ENCODE peak calls at places on chromosomes 12 and 14, in four cellular contexts. One of them, this sample, is unnamed.
A peak's percentile ranks its signal among the peaks of the same experiment; 100 is the strongest.

GRCh38 chr14:23492618-23493272 is 23.2 kb downstream of the NGDN start:
- DNase-seq in GM23338: no peak
- DNase-seq in WTC11: no peak
- DNase-seq in activated B cell treated with CpG ODN at 0.5 μM for 24 hours: no peak
- DNase-seq in this sample: no peak

GRCh38 chr12:12349711-12350665 is at the start of gene MANSC1:
- DNase-seq in GM23338: peak; percentile 86
- DNase-seq in WTC11: peak; percentile 71
- DNase-seq in activated B cell treated with CpG ODN at 0.5 μM for 24 hours: peak; percentile 38
- DNase-seq in this sample: peak; percentile 59

GRCh38 chr12:65634626-65635331 is 189.5 kb upstream of the HMGA2 start:
- DNase-seq in GM23338: no peak
- DNase-seq in WTC11: no peak
- DNase-seq in activated B cell treated with CpG ODN at 0.5 μM for 24 hours: no peak
- DNase-seq in this sample: no peak

GRCh38 chr14:96038558-96038919 is 623 bp upstream of the C14orf132 start:
- DNase-seq in GM23338: peak; percentile 46
- DNase-seq in WTC11: no peak
- DNase-seq in activated B cell treated with CpG ODN at 0.5 μM for 24 hours: no peak
- DNase-seq in this sample: no peak

GRCh38 chr14:44027397-44027796 is 479.7 kb downstream of the FSCB start:
- DNase-seq in GM23338: no peak
- DNase-seq in WTC11: no peak
- DNase-seq in activated B cell treated with CpG ODN at 0.5 μM for 24 hours: no peak
- DNase-seq in this sample: no peak

GRCh38 chr12:99087278-99087677 is 442.2 kb downstream of the APAF1 start:
- DNase-seq in GM23338: peak; percentile 67
- DNase-seq in WTC11: no peak
- DNase-seq in activated B cell treated with CpG ODN at 0.5 μM for 24 hours: no peak
- DNase-seq in this sample: no peak

GRCh38 chr14:23162800-23163199 is 20.7 kb downstream of the SLC7A8 start:
- DNase-seq in GM23338: no peak
- DNase-seq in WTC11: no peak
- DNase-seq in activated B cell treated with CpG ODN at 0.5 μM for 24 hours: no peak
- DNase-seq in this sample: no peak

GRCh38 chr14:99524804-99525698 is 43.8 kb downstream of the CCNK start:
- DNase-seq in GM23338: peak; percentile 65
- DNase-seq in WTC11: no peak
- DNase-seq in activated B cell treated with CpG ODN at 0.5 μM for 24 hours: no peak
- DNase-seq in this sample: no peak

GRCh38 chr14:102500724-102501123 is 8.9 kb downstream of the ANKRD9 start:
- DNase-seq in GM23338: no peak
- DNase-seq in WTC11: no peak
- DNase-seq in activated B cell treated with CpG ODN at 0.5 μM for 24 hours: no peak
- DNase-seq in this sample: no peak

GRCh38 chr14:35385042-35385839 is 19.3 kb downstream of the NFKBIA start:
- DNase-seq in GM23338: no peak
- DNase-seq in WTC11: no peak
- DNase-seq in activated B cell treated with CpG ODN at 0.5 μM for 24 hours: no peak
- DNase-seq in this sample: no peak

GRCh38 chr14:51860836-51861583 is 598 bp downstream of the GNG2 start:
- DNase-seq in GM23338: no peak
- DNase-seq in WTC11: no peak
- DNase-seq in activated B cell treated with CpG ODN at 0.5 μM for 24 hours: no peak
- DNase-seq in this sample: no peak

GRCh38 chr12:45216297-45216982 is 545 bp downstream of the ANO6 start:
- DNase-seq in GM23338: peak; percentile 84
- DNase-seq in WTC11: peak; percentile 62
- DNase-seq in activated B cell treated with CpG ODN at 0.5 μM for 24 hours: peak; percentile 55
- DNase-seq in this sample: peak; percentile 71

GRCh38 chr12:14317362-14318146 is 47.9 kb upstream of the ATF7IP start:
- DNase-seq in GM23338: no peak
- DNase-seq in WTC11: no peak
- DNase-seq in activated B cell treated with CpG ODN at 0.5 μM for 24 hours: no peak
- DNase-seq in this sample: no peak

GRCh38 chr14:34766060-34766459 is 51.7 kb upstream of the CFL2 start:
- DNase-seq in GM23338: no peak
- DNase-seq in WTC11: no peak
- DNase-seq in activated B cell treated with CpG ODN at 0.5 μM for 24 hours: no peak
- DNase-seq in this sample: no peak

GRCh38 chr14:69629225-69630127 is 18.1 kb downstream of the SUSD6 start:
- DNase-seq in GM23338: no peak
- DNase-seq in WTC11: no peak
- DNase-seq in activated B cell treated with CpG ODN at 0.5 μM for 24 hours: no peak
- DNase-seq in this sample: peak; percentile 49

GRCh38 chr12:50961708-50962107 is 9.4 kb downstream of the HIGD1C start:
- DNase-seq in GM23338: no peak
- DNase-seq in WTC11: no peak
- DNase-seq in activated B cell treated with CpG ODN at 0.5 μM for 24 hours: no peak
- DNase-seq in this sample: no peak

GRCh38 chr12:112674539-112674938 is 117.0 kb upstream of the RPH3A start:
- DNase-seq in GM23338: no peak
- DNase-seq in WTC11: no peak
- DNase-seq in activated B cell treated with CpG ODN at 0.5 μM for 24 hours: no peak
- DNase-seq in this sample: no peak

GRCh38 chr12:97464241-97465011 is 1.8 kb downstream of the RMST start:
- DNase-seq in GM23338: peak; percentile 73
- DNase-seq in WTC11: peak; percentile 14
- DNase-seq in activated B cell treated with CpG ODN at 0.5 μM for 24 hours: no peak
- DNase-seq in this sample: no peak

GRCh38 chr12:120887253-120888043 is 16.7 kb downstream of the SPPL3 start:
- DNase-seq in GM23338: no peak
- DNase-seq in WTC11: no peak
- DNase-seq in activated B cell treated with CpG ODN at 0.5 μM for 24 hours: no peak
- DNase-seq in this sample: no peak

GRCh38 chr14:78401866-78402265 is 231.7 kb downstream of the NRXN3 start:
- DNase-seq in GM23338: no peak
- DNase-seq in WTC11: no peak
- DNase-seq in activated B cell treated with CpG ODN at 0.5 μM for 24 hours: no peak
- DNase-seq in this sample: no peak

GRCh38 chr12:12425616-12426015 is 68.7 kb downstream of the BORCS5 start:
- DNase-seq in GM23338: no peak
- DNase-seq in WTC11: no peak
- DNase-seq in activated B cell treated with CpG ODN at 0.5 μM for 24 hours: no peak
- DNase-seq in this sample: no peak

GRCh38 chr14:20610002-20610765 is 19.0 kb upstream of the RNASE12 start:
- DNase-seq in GM23338: peak; percentile 86
- DNase-seq in WTC11: peak; percentile 88
- DNase-seq in activated B cell treated with CpG ODN at 0.5 μM for 24 hours: peak; percentile 62
- DNase-seq in this sample: peak; percentile 56

DNA sequence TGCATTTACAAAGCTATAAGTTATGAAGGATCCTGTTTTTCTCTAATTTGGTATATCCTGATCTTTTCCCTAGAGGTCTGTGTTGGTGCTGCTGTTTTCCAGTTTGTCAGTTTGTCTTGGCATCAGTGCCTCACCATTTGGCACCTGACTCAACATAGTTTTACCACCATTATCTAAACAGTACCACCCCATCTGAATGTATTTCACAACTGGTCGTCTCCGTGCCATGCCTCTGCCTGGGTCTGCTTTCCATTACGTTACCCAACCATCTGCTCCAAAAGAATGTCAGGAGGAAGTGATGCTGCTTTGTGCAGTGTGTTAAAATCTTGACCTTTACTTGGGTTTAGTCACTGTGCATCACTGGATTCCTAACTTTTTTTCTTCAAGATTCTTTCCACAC is 129.3 kb upstream of the RASSF8 start:
- DNase-seq in GM23338: no peak
- DNase-seq in WTC11: no peak
- DNase-seq in activated B cell treated with CpG ODN at 0.5 μM for 24 hours: no peak
- DNase-seq in this sample: no peak
- TF ChIP-seq CTCF in GM23338: no peak
- TF ChIP-seq CTCF in WTC11: no peak
- TF ChIP-seq CTCF in activated B cell treated with CpG ODN at 0.5 μM for 24 hours: no peak
- TF ChIP-seq CTCF in this sample: no peak

GRCh38 chr12:6730169-6730568 is 6.3 kb downstream of the COPS7A start:
- DNase-seq in GM23338: peak; percentile 42
- DNase-seq in WTC11: no peak
- DNase-seq in activated B cell treated with CpG ODN at 0.5 μM for 24 hours: no peak
- DNase-seq in this sample: no peak
- TF ChIP-seq CTCF in GM23338: no peak
- TF ChIP-seq CTCF in WTC11: no peak
- TF ChIP-seq CTCF in activated B cell treated with CpG ODN at 0.5 μM for 24 hours: no peak
- TF ChIP-seq CTCF in this sample: no peak

GRCh38 chr12:130441771-130442760 is 104.4 kb downstream of the PIWIL1 start:
- DNase-seq in GM23338: no peak
- DNase-seq in WTC11: no peak
- DNase-seq in activated B cell treated with CpG ODN at 0.5 μM for 24 hours: no peak
- DNase-seq in this sample: no peak
- TF ChIP-seq CTCF in GM23338: no peak
- TF ChIP-seq CTCF in WTC11: no peak
- TF ChIP-seq CTCF in activated B cell treated with CpG ODN at 0.5 μM for 24 hours: no peak
- TF ChIP-seq CTCF in this sample: no peak

GRCh38 chr12:30840715-30841114 is 85.8 kb upstream of the TSPAN11 start:
- DNase-seq in GM23338: peak; percentile 72
- DNase-seq in WTC11: no peak
- DNase-seq in activated B cell treated with CpG ODN at 0.5 μM for 24 hours: no peak
- DNase-seq in this sample: no peak

GRCh38 chr12:30843211-30843610 is 83.3 kb upstream of the TSPAN11 start:
- DNase-seq in GM23338: no peak
- DNase-seq in WTC11: no peak
- DNase-seq in activated B cell treated with CpG ODN at 0.5 μM for 24 hours: no peak
- DNase-seq in this sample: no peak

GRCh38 chr12:30836656-30837445 is 82.1 kb upstream of the CAPRIN2 start:
- DNase-seq in GM23338: no peak
- DNase-seq in WTC11: no peak
- DNase-seq in activated B cell treated with CpG ODN at 0.5 μM for 24 hours: no peak
- DNase-seq in this sample: no peak

GRCh38 chr12:30837595-30837994 is 82.8 kb upstream of the CAPRIN2 start:
- DNase-seq in GM23338: no peak
- DNase-seq in WTC11: no peak
- DNase-seq in activated B cell treated with CpG ODN at 0.5 μM for 24 hours: no peak
- DNase-seq in this sample: no peak

DNA sequence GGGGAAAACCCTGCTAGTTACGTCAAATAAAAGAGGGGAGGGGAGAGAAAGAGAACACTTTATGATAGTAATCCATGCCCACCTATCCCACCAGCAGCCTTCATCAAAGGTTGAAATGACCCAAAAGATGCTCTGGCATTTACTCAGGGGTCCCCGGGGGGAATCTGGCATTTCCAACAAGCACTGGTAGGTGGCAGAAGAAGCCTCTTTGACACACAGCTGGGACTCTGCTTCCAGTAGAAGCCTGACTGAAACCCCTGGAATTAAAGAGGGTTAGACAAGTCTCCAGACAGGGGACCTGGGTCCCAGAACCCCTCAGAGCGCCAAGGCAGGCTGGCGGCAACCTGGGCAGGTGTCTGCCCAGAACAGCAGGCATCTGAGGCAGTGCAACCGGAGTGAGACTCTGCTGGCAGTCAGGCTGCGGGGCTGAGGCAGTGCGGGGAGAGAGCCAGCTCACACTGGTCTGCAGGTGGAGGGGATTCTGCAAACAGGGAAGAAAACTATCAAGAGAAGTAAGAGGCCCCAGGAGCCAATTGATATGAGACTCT is 85.0 kb upstream of the CAPRIN2 start:
- DNase-seq in GM23338: no peak
- DNase-seq in WTC11: no peak
- DNase-seq in activated B cell treated with CpG ODN at 0.5 μM for 24 hours: no peak
- DNase-seq in this sample: no peak
- TF ChIP-seq CTCF in GM23338: peak; percentile 18
- TF ChIP-seq CTCF in WTC11: no peak
- TF ChIP-seq CTCF in activated B cell treated with CpG ODN at 0.5 μM for 24 hours: no peak
- TF ChIP-seq CTCF in this sample: no peak

GRCh38 chr14:103613517-103613916 is 15.5 kb upstream of the KLC1 start:
- DNase-seq in GM23338: no peak
- DNase-seq in WTC11: no peak
- DNase-seq in activated B cell treated with CpG ODN at 0.5 μM for 24 hours: no peak
- DNase-seq in this sample: no peak
- TF ChIP-seq CTCF in GM23338: no peak
- TF ChIP-seq CTCF in WTC11: no peak
- TF ChIP-seq CTCF in activated B cell treated with CpG ODN at 0.5 μM for 24 hours: no peak
- TF ChIP-seq CTCF in this sample: no peak

GRCh38 chr14:105286759-105287144 is 14.0 kb downstream of the BRF1 start:
- DNase-seq in GM23338: no peak
- DNase-seq in WTC11: no peak
- DNase-seq in activated B cell treated with CpG ODN at 0.5 μM for 24 hours: no peak
- DNase-seq in this sample: peak; percentile 11

GRCh38 chr14:105294142-105294597 is 6.6 kb downstream of the BRF1 start:
- DNase-seq in GM23338: no peak
- DNase-seq in WTC11: no peak
- DNase-seq in activated B cell treated with CpG ODN at 0.5 μM for 24 hours: peak; percentile 46
- DNase-seq in this sample: no peak

GRCh38 chr14:105292810-105293711 is 7.7 kb downstream of the BRF1 start:
- DNase-seq in GM23338: no peak
- DNase-seq in WTC11: no peak
- DNase-seq in activated B cell treated with CpG ODN at 0.5 μM for 24 hours: no peak
- DNase-seq in this sample: no peak

GRCh38 chr14:105287249-105288102 is 13.3 kb downstream of the BRF1 start:
- DNase-seq in GM23338: peak; percentile 43
- DNase-seq in WTC11: no peak
- DNase-seq in activated B cell treated with CpG ODN at 0.5 μM for 24 hours: no peak
- DNase-seq in this sample: no peak

DNA sequence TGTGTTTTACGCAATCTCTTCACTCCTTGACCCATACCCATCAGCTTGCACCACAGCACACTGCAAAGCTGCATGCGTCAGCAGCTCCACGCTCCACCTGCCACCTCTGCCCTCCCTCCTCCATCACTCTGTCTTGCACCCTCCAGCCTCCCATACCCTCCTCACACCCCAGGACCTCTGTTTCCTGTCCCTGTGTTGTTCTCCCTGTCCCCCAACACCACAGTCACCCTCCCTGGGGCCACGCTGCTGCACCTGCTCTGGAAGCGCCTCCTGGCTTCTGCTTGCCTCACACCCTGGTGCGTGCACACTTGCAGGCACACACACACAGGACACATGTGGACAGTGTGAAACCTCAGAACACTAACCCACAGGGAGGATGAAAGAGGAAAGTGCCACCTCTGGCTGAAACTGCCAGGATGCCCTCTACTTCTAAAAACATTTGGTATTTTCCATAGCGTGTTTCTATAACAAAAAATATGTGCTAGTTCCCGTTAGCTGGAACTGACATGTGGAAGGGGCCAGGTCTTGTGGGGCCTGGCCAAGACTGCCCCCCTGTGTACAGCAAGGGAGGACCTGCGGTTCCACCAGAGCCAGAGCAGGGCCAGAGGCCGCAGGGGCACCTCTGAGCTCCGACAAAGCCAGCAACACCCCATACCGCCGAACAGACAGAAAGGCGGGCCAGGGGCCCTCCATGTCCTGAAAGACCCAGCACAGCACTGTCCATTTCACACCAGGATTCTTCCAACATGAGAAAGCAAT is 10.0 kb downstream of the BRF1 start:
- DNase-seq in GM23338: peak; percentile 42
- DNase-seq in WTC11: no peak
- DNase-seq in activated B cell treated with CpG ODN at 0.5 μM for 24 hours: no peak
- DNase-seq in this sample: no peak
- TF ChIP-seq CTCF in GM23338: peak; percentile 24
- TF ChIP-seq CTCF in WTC11: no peak
- TF ChIP-seq CTCF in activated B cell treated with CpG ODN at 0.5 μM for 24 hours: no peak
- TF ChIP-seq CTCF in this sample: no peak

GRCh38 chr12:91065377-91065776 is 7.6 kb upstream of the KERA start:
- DNase-seq in GM23338: no peak
- DNase-seq in WTC11: no peak
- DNase-seq in activated B cell treated with CpG ODN at 0.5 μM for 24 hours: no peak
- DNase-seq in this sample: no peak
- TF ChIP-seq CTCF in GM23338: no peak
- TF ChIP-seq CTCF in WTC11: no peak
- TF ChIP-seq CTCF in activated B cell treated with CpG ODN at 0.5 μM for 24 hours: no peak
- TF ChIP-seq CTCF in this sample: no peak

This sample was measured in GM13976.